ENCODE peak calls at places on chromosome 9, in nine cellular contexts. B is AG20443; V is KBM-7; M is NCI-H748 treated with DMSO at 0.1 percent for 48 hours; C is cardiac muscle cell; P is left kidney; S is mucosa of gallbladder; I is stimulated activated CD4-positive, alpha-beta T cell treated with anti-CD3 and anti-CD28 coated beads, Interleukin-15, amount 100 ng/mL, for 24 hours; H is T-helper 22 cell. U is an unnamed sample.

GRCh38 chr9:91734371-91734981 is 215.6 kb downstream of the ROR2 start:
- DNase-seq in S (peak; percentile 54), B (peak; percentile 88), V (peak; percentile 42), H (no peak), C (peak; percentile 72), I (peak; percentile 71), M (no peak), P (peak; percentile 74), U (peak; percentile 26)

GRCh38 chr9:23541976-23542375 is 284.1 kb downstream of the ELAVL2 start:
- DNase-seq in S (no peak), M (no peak), B (no peak), V (no peak), P (no peak), I (no peak), H (no peak), C (no peak), U (no peak)

GRCh38 chr9:124791106-124791505 is 14.2 kb downstream of the OLFML2A start:
- DNase-seq in S (no peak), H (no peak), P (no peak), C (no peak), I (no peak), B (no peak), M (no peak), V (no peak), U (no peak)

GRCh38 chr9:131275332-131276106 is 791 bp downstream of the FAM78A start:
- DNase-seq in B (no peak), H (no peak), V (peak; percentile 64), S (no peak), I (peak; percentile 64), P (no peak), C (peak; percentile 76), M (no peak), U (no peak)

GRCh38 chr9:128024761-128025308 is 42.3 kb downstream of the NAIF1 start:
- DNase-seq in M (no peak), P (no peak), I (no peak), B (no peak), V (no peak), C (no peak), H (no peak), S (no peak), U (no peak)

GRCh38 chr9:36282275-36282674 is 24.0 kb upstream of the GNE start:
- DNase-seq in B (no peak), H (no peak), C (no peak), P (no peak), I (no peak), S (no peak), V (no peak), M (no peak), U (no peak)

GRCh38 chr9:134891713-134892112 is 11.1 kb downstream of the FCN2 start:
- DNase-seq in P (no peak), M (no peak), S (no peak), I (no peak), H (no peak), B (no peak), C (no peak), V (no peak), U (no peak)

GRCh38 chr9:113933188-113933587 is 57.1 kb downstream of the ZNF618 start:
- DNase-seq in I (no peak), C (no peak), P (no peak), H (no peak), B (no peak), S (no peak), V (no peak), M (no peak), U (no peak)

GRCh38 chr9:32741706-32742105 is 41.6 kb upstream of the TMEM215 start:
- DNase-seq in B (no peak), P (peak; percentile 36), M (no peak), I (no peak), S (no peak), V (no peak), C (no peak), H (no peak), U (no peak)

GRCh38 chr9:133127340-133127981 is 6.4 kb upstream of the RALGDS start:
- DNase-seq in V (no peak), I (peak; percentile 44), S (peak; percentile 69), B (peak; percentile 49), P (no peak), H (peak; percentile 65), M (no peak), C (no peak), U (no peak)

GRCh38 chr9:5518061-5518936 is 8.0 kb downstream of the PDCD1LG2 start:
- DNase-seq in H (no peak), V (no peak), C (no peak), B (peak; percentile 68), P (no peak), I (no peak), M (no peak), S (no peak), U (no peak)

GRCh38 chr9:90307177-90307833 is 335.3 kb downstream of the DIRAS2 start:
- DNase-seq in P (peak; percentile 78), V (no peak), H (no peak), C (peak; percentile 77), S (no peak), M (no peak), I (no peak), B (no peak), U (no peak)

GRCh38 chr9:116414374-116414773 is 260.8 kb downstream of the PAPPA start:
- DNase-seq in S (no peak), I (no peak), M (no peak), P (no peak), B (no peak), V (no peak), C (no peak), H (no peak), U (no peak)

U was measured in foreskin fibroblast.